ENCODE peak calls at places on chromosomes 13 and 19, in four cellular contexts. One of them, this sample, is unnamed.

GRCh38 chr19:10270180-10270615 is 722 bp upstream of the ICAM1 start:
- DNase-seq in IMR-90: no peak
- DNase-seq in ovary: no peak
- DNase-seq in mammary epithelial cell: no peak
- DNase-seq in this sample: peak

GRCh38 chr13:43354147-43354945 is 331.0 kb downstream of the DNAJC15 start:
- DNase-seq in IMR-90: no peak
- DNase-seq in mammary epithelial cell: no peak
- DNase-seq in ovary: no peak
- DNase-seq in this sample: no peak

GRCh38 chr13:26967119-26968038 is 204.2 kb downstream of the USP12 start:
- DNase-seq in mammary epithelial cell: no peak
- DNase-seq in ovary: peak
- DNase-seq in IMR-90: no peak
- DNase-seq in this sample: peak

GRCh38 chr13:109669234-109669612 is 117.2 kb downstream of the IRS2 start:
- DNase-seq in mammary epithelial cell: no peak
- DNase-seq in ovary: no peak
- DNase-seq in IMR-90: no peak
- DNase-seq in this sample: no peak

GRCh38 chr13:58584610-58585009 is 953.1 kb downstream of the PCDH17 start:
- DNase-seq in mammary epithelial cell: no peak
- DNase-seq in IMR-90: no peak
- DNase-seq in ovary: no peak
- DNase-seq in this sample: no peak

GRCh38 chr13:74708629-74709028 is 574.4 kb upstream of the KLF12 start:
- DNase-seq in ovary: no peak
- DNase-seq in IMR-90: no peak
- DNase-seq in mammary epithelial cell: no peak
- DNase-seq in this sample: no peak

GRCh38 chr13:112901951-112902651 is 66.9 kb upstream of the MCF2L start:
- DNase-seq in IMR-90: no peak
- DNase-seq in mammary epithelial cell: no peak
- DNase-seq in ovary: no peak
- DNase-seq in this sample: peak

GRCh38 chr13:22357132-22357531 is 686.3 kb downstream of the FGF9 start:
- DNase-seq in ovary: no peak
- DNase-seq in IMR-90: no peak
- DNase-seq in mammary epithelial cell: no peak
- DNase-seq in this sample: no peak

GRCh38 chr19:1516395-1516753 is 3.6 kb upstream of the ADAMTSL5 start:
- DNase-seq in mammary epithelial cell: no peak
- DNase-seq in IMR-90: no peak
- DNase-seq in ovary: no peak
- DNase-seq in this sample: no peak

GRCh38 chr13:76812206-76812882 is 73.9 kb downstream of the KCTD12 start:
- DNase-seq in ovary: no peak
- DNase-seq in IMR-90: no peak
- DNase-seq in mammary epithelial cell: no peak
- DNase-seq in this sample: peak

GRCh38 chr19:18487576-18488402 is 34.1 kb downstream of the ELL start:
- DNase-seq in IMR-90: no peak
- DNase-seq in ovary: no peak
- DNase-seq in mammary epithelial cell: no peak
- DNase-seq in this sample: no peak

GRCh38 chr13:51519839-51520238 is 64.4 kb upstream of the WDFY2 start:
- DNase-seq in ovary: no peak
- DNase-seq in mammary epithelial cell: peak
- DNase-seq in IMR-90: peak
- DNase-seq in this sample: no peak

GRCh38 chr13:83810136-83810535 is 72.1 kb downstream of the SLITRK1 start:
- DNase-seq in ovary: no peak
- DNase-seq in IMR-90: no peak
- DNase-seq in mammary epithelial cell: no peak
- DNase-seq in this sample: no peak

GRCh38 chr19:38841787-38842438 is 7.9 kb downstream of the HNRNPL start:
- DNase-seq in mammary epithelial cell: no peak
- DNase-seq in ovary: no peak
- DNase-seq in IMR-90: no peak
- DNase-seq in this sample: no peak

GRCh38 chr13:99395436-99395835 is 88.2 kb upstream of the GPR183 start:
- DNase-seq in ovary: no peak
- DNase-seq in IMR-90: no peak
- DNase-seq in mammary epithelial cell: no peak
- DNase-seq in this sample: no peak

GRCh38 chr13:34762312-34762711 is 179.8 kb upstream of the NBEA start:
- DNase-seq in IMR-90: no peak
- DNase-seq in ovary: no peak
- DNase-seq in mammary epithelial cell: no peak
- DNase-seq in this sample: no peak

GRCh38 chr19:47226426-47227346 is 4.3 kb downstream of the BBC3 start:
- DNase-seq in IMR-90: peak
- DNase-seq in ovary: peak
- DNase-seq in mammary epithelial cell: peak
- DNase-seq in this sample: peak

DNA sequence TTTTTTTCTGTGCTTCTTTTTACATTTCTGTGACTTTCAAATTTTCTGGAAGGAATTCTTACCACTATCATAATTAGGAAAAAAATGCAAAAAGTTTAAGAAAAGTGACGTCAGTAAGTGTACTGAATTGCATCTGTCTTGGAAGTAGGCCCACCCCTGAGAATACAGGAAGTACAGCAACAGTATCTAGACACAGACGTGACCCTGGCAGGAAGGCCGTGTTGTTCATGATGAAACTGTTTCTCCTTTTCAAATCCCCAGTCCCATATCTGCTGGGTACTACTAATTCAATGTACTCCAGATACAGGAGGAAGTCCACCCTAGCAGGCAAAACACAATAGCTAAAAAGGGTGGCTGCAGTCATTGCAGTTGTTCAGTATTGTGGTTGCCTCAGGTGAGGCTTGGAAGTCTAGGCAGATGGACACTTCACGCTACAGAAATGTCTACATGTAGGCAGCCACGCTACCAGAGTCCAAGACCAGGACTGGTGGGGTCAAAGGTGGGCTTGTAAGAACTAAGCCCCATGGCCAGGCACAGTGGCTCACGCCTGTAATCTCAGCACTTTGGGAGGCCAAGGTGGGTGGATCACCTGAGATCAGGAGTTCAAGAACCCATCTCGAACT is 49.6 kb upstream of the MED4 start:
- DNase-seq in IMR-90: peak
- DNase-seq in mammary epithelial cell: no peak
- DNase-seq in ovary: no peak
- DNase-seq in this sample: no peak
- H3K27ac ChIP-seq in IMR-90: no peak
- H3K27ac ChIP-seq in mammary epithelial cell: no peak
- H3K27ac ChIP-seq in ovary: no peak
- H3K27ac ChIP-seq in this sample: peak

GRCh38 chr19:7704280-7705060 is 2.5 kb upstream of the FCER2 start:
- DNase-seq in ovary: no peak
- DNase-seq in IMR-90: no peak
- DNase-seq in mammary epithelial cell: no peak
- DNase-seq in this sample: no peak
- H3K27ac ChIP-seq in ovary: no peak
- H3K27ac ChIP-seq in IMR-90: no peak
- H3K27ac ChIP-seq in mammary epithelial cell: no peak
- H3K27ac ChIP-seq in this sample: no peak

DNA sequence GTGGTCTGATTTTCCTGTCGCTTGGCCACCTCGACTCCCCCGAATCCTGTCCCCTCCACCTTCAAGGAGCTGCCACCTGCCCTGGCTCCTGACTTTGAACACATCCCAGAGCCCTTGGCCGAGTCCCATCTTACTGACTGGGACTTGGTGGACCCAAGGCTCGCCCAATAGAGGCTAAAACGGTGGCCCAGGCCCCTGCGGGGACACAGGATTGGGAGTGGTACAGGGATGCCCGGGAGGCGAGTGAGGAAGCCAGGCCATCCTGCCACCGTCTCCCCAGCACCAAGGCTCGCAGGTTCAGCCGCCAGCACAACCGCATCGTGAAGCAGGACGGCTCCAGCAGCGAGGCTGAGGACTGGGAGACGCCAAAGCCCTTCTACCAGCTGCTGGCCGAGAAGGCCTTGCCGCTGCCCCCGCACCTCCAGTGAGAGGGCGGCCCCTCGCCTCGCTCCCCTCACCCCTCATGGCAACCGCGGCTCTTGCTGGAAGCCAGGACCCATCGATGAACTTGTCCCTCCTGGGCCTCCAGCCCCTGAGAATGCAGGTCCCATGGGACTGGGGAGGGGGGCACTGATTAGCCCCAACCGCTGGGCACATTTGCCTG is 5.3 kb downstream of the SIX5 start:
- DNase-seq in ovary: peak
- DNase-seq in mammary epithelial cell: no peak
- DNase-seq in IMR-90: no peak
- DNase-seq in this sample: no peak
- H3K27ac ChIP-seq in ovary: peak
- H3K27ac ChIP-seq in mammary epithelial cell: no peak
- H3K27ac ChIP-seq in IMR-90: no peak
- H3K27ac ChIP-seq in this sample: peak

GRCh38 chr13:37716796-37717195 is 118.2 kb upstream of the POSTN start:
- DNase-seq in mammary epithelial cell: no peak
- DNase-seq in IMR-90: peak
- DNase-seq in ovary: no peak
- DNase-seq in this sample: no peak

GRCh38 chr13:37715606-37716015 is 117.0 kb upstream of the POSTN start:
- DNase-seq in IMR-90: peak
- DNase-seq in ovary: no peak
- DNase-seq in mammary epithelial cell: peak
- DNase-seq in this sample: no peak

GRCh38 chr13:37716395-37716794 is 117.8 kb upstream of the POSTN start:
- DNase-seq in mammary epithelial cell: no peak
- DNase-seq in IMR-90: peak
- DNase-seq in ovary: no peak
- DNase-seq in this sample: no peak
- H3K27ac ChIP-seq in mammary epithelial cell: no peak
- H3K27ac ChIP-seq in IMR-90: peak
- H3K27ac ChIP-seq in ovary: no peak
- H3K27ac ChIP-seq in this sample: no peak

DNA sequence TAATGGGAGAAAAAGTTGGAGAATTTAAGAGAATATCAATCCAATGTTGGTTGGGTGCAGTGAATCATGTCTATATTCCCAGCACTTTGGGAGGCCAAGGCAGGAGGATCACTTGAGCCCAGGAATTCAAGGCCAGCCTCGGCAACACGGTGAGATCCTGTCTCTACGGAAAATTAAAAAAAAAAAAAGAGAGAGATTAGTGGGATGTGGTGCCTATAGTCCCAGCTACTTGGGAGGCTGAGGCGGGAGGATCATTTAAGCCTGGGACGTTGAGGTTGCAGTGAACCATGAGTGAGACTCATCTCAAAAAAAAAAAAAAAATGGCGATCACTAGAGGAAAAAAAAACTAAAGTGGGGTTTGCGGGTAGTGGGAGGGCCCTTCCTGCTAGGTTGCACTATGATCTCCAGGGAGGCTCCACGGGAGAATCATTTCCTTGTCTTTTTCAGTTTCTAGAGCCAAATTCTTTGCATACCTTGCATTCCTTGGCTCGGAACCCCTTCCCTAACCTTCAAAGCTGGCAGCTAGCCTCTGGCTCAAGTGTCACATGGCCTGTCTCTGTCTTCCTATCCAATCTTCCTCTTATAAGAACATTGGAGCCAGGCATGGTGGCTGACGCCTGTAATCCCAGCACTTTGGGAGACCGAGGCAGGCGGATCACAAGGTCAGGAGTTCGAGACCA is 5.8 kb upstream of the ERCC2 start:
- DNase-seq in ovary: peak
- DNase-seq in mammary epithelial cell: peak
- DNase-seq in IMR-90: peak
- DNase-seq in this sample: no peak
- H3K27ac ChIP-seq in ovary: no peak
- H3K27ac ChIP-seq in mammary epithelial cell: peak
- H3K27ac ChIP-seq in IMR-90: peak
- H3K27ac ChIP-seq in this sample: peak

GRCh38 chr13:48155850-48156249 is 60.9 kb upstream of the MED4 start:
- DNase-seq in mammary epithelial cell: peak
- DNase-seq in IMR-90: peak
- DNase-seq in ovary: no peak
- DNase-seq in this sample: no peak

GRCh38 chr13:48154671-48155070 is 59.8 kb upstream of the MED4 start:
- DNase-seq in mammary epithelial cell: no peak
- DNase-seq in ovary: no peak
- DNase-seq in IMR-90: no peak
- DNase-seq in this sample: no peak

GRCh38 chr13:48158915-48159314 is 64.0 kb upstream of the MED4 start:
- DNase-seq in ovary: no peak
- DNase-seq in mammary epithelial cell: no peak
- DNase-seq in IMR-90: no peak
- DNase-seq in this sample: no peak

GRCh38 chr13:48158290-48158689 is 63.4 kb upstream of the MED4 start:
- DNase-seq in ovary: no peak
- DNase-seq in mammary epithelial cell: peak
- DNase-seq in IMR-90: no peak
- DNase-seq in this sample: no peak

DNA sequence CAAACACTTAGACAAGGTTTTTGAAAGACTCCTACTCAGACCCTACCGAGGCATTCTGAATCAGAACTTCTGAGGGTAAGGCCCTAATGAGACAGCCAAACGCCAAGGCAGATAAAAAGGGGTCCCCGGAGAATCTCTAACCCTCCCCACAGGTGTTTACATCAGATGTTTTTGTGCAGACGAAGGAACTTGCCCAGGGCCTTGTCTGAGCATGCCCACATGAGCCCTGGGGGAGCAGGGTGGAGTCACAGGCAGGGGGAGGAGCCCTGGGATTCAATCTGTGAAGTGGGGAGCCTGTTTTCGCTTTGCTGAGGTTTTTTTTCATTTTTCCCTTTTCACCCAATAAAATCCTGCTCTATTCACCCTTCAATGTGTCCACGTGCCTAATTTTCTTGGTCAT is 61.6 kb upstream of the MED4 start:
- DNase-seq in mammary epithelial cell: peak
- DNase-seq in ovary: no peak
- DNase-seq in IMR-90: no peak
- DNase-seq in this sample: no peak
- H3K27ac ChIP-seq in mammary epithelial cell: peak
- H3K27ac ChIP-seq in ovary: no peak
- H3K27ac ChIP-seq in IMR-90: no peak
- H3K27ac ChIP-seq in this sample: peak

GRCh38 chr13:32877491-32877890 is 138.7 kb upstream of the KL start:
- DNase-seq in ovary: no peak
- DNase-seq in mammary epithelial cell: no peak
- DNase-seq in IMR-90: no peak
- DNase-seq in this sample: no peak

GRCh38 chr13:32881074-32881791 is 135.0 kb upstream of the KL start:
- DNase-seq in mammary epithelial cell: peak
- DNase-seq in ovary: no peak
- DNase-seq in IMR-90: peak
- DNase-seq in this sample: no peak

GRCh38 chr13:32881792-32882175 is 134.4 kb upstream of the KL start:
- DNase-seq in ovary: no peak
- DNase-seq in IMR-90: no peak
- DNase-seq in mammary epithelial cell: peak
- DNase-seq in this sample: no peak

GRCh38 chr13:32880636-32881035 is 135.6 kb upstream of the KL start:
- DNase-seq in IMR-90: no peak
- DNase-seq in ovary: no peak
- DNase-seq in mammary epithelial cell: no peak
- DNase-seq in this sample: no peak

GRCh38 chr13:32878172-32878571 is 138.1 kb upstream of the KL start:
- DNase-seq in IMR-90: peak
- DNase-seq in mammary epithelial cell: peak
- DNase-seq in ovary: no peak
- DNase-seq in this sample: no peak
- H3K27ac ChIP-seq in IMR-90: no peak
- H3K27ac ChIP-seq in mammary epithelial cell: no peak
- H3K27ac ChIP-seq in ovary: no peak
- H3K27ac ChIP-seq in this sample: no peak

This sample was measured in left ventricle myocardium inferior.